ENCODE peak calls at places on chromosomes 4 and X, in ten cellular contexts. One of them, this sample, is unnamed.

GRCh38 chr4:148061795-148062194 is 329.9 kb downstream of the ARHGAP10 start:
- DNase-seq in stimulated activated CD8-positive, alpha-beta memory T cell treated with anti-CD3 and anti-CD28 coated beads, Interleukin-7, amount 100 ng/mL, for 48 hours: no peak
- DNase-seq in activated CD4-positive, alpha-beta memory T cell treated with anti-CD3 and anti-CD28 coated beads, Interleukin-2, amount 10 ng/mL, durations not matched to agents 7 days and 5 days: no peak
- DNase-seq in posterior cingulate gyrus: no peak
- DNase-seq in adrenal gland: no peak
- DNase-seq in cortex of kidney: no peak
- DNase-seq in head of caudate nucleus: no peak
- DNase-seq in immature natural killer cell: no peak
- DNase-seq in HT1080: no peak
- DNase-seq in NCI-H2029: peak
- DNase-seq in this sample: no peak

GRCh38 chr4:54773022-54773421 is 115.3 kb downstream of the KIT start:
- DNase-seq in stimulated activated CD8-positive, alpha-beta memory T cell treated with anti-CD3 and anti-CD28 coated beads, Interleukin-7, amount 100 ng/mL, for 48 hours: no peak
- DNase-seq in activated CD4-positive, alpha-beta memory T cell treated with anti-CD3 and anti-CD28 coated beads, Interleukin-2, amount 10 ng/mL, durations not matched to agents 7 days and 5 days: no peak
- DNase-seq in posterior cingulate gyrus: no peak
- DNase-seq in adrenal gland: no peak
- DNase-seq in cortex of kidney: no peak
- DNase-seq in head of caudate nucleus: no peak
- DNase-seq in immature natural killer cell: no peak
- DNase-seq in HT1080: no peak
- DNase-seq in NCI-H2029: no peak
- DNase-seq in this sample: no peak

GRCh38 chrX:154719132-154719675 is 31.7 kb downstream of the GAB3 start:
- DNase-seq in stimulated activated CD8-positive, alpha-beta memory T cell treated with anti-CD3 and anti-CD28 coated beads, Interleukin-7, amount 100 ng/mL, for 48 hours: no peak
- DNase-seq in activated CD4-positive, alpha-beta memory T cell treated with anti-CD3 and anti-CD28 coated beads, Interleukin-2, amount 10 ng/mL, durations not matched to agents 7 days and 5 days: peak
- DNase-seq in posterior cingulate gyrus: no peak
- DNase-seq in adrenal gland: no peak
- DNase-seq in cortex of kidney: no peak
- DNase-seq in head of caudate nucleus: no peak
- DNase-seq in immature natural killer cell: no peak
- DNase-seq in HT1080: peak
- DNase-seq in NCI-H2029: no peak
- DNase-seq in this sample: peak

GRCh38 chr4:55543858-55544257 is 2.9 kb downstream of the CLOCK start:
- DNase-seq in stimulated activated CD8-positive, alpha-beta memory T cell treated with anti-CD3 and anti-CD28 coated beads, Interleukin-7, amount 100 ng/mL, for 48 hours: no peak
- DNase-seq in activated CD4-positive, alpha-beta memory T cell treated with anti-CD3 and anti-CD28 coated beads, Interleukin-2, amount 10 ng/mL, durations not matched to agents 7 days and 5 days: no peak
- DNase-seq in posterior cingulate gyrus: no peak
- DNase-seq in adrenal gland: no peak
- DNase-seq in cortex of kidney: no peak
- DNase-seq in head of caudate nucleus: no peak
- DNase-seq in immature natural killer cell: no peak
- DNase-seq in HT1080: peak
- DNase-seq in NCI-H2029: no peak
- DNase-seq in this sample: no peak

GRCh38 chr4:140152760-140153418 is 1.1 kb downstream of the MAML3 start:
- DNase-seq in stimulated activated CD8-positive, alpha-beta memory T cell treated with anti-CD3 and anti-CD28 coated beads, Interleukin-7, amount 100 ng/mL, for 48 hours: no peak
- DNase-seq in activated CD4-positive, alpha-beta memory T cell treated with anti-CD3 and anti-CD28 coated beads, Interleukin-2, amount 10 ng/mL, durations not matched to agents 7 days and 5 days: peak
- DNase-seq in posterior cingulate gyrus: peak
- DNase-seq in adrenal gland: peak
- DNase-seq in cortex of kidney: no peak
- DNase-seq in head of caudate nucleus: peak
- DNase-seq in immature natural killer cell: peak
- DNase-seq in HT1080: peak
- DNase-seq in NCI-H2029: peak
- DNase-seq in this sample: peak

GRCh38 chrX:46180258-46180687 is 364.9 kb downstream of the ZNF674 start:
- DNase-seq in stimulated activated CD8-positive, alpha-beta memory T cell treated with anti-CD3 and anti-CD28 coated beads, Interleukin-7, amount 100 ng/mL, for 48 hours: no peak
- DNase-seq in activated CD4-positive, alpha-beta memory T cell treated with anti-CD3 and anti-CD28 coated beads, Interleukin-2, amount 10 ng/mL, durations not matched to agents 7 days and 5 days: peak
- DNase-seq in posterior cingulate gyrus: no peak
- DNase-seq in adrenal gland: no peak
- DNase-seq in cortex of kidney: no peak
- DNase-seq in head of caudate nucleus: no peak
- DNase-seq in immature natural killer cell: no peak
- DNase-seq in HT1080: peak
- DNase-seq in NCI-H2029: no peak
- DNase-seq in this sample: no peak

GRCh38 chrX:136210806-136211205 is 40.4 kb downstream of the MAP7D3 start:
- DNase-seq in stimulated activated CD8-positive, alpha-beta memory T cell treated with anti-CD3 and anti-CD28 coated beads, Interleukin-7, amount 100 ng/mL, for 48 hours: no peak
- DNase-seq in activated CD4-positive, alpha-beta memory T cell treated with anti-CD3 and anti-CD28 coated beads, Interleukin-2, amount 10 ng/mL, durations not matched to agents 7 days and 5 days: no peak
- DNase-seq in posterior cingulate gyrus: no peak
- DNase-seq in adrenal gland: no peak
- DNase-seq in cortex of kidney: no peak
- DNase-seq in head of caudate nucleus: no peak
- DNase-seq in immature natural killer cell: no peak
- DNase-seq in HT1080: no peak
- DNase-seq in NCI-H2029: no peak
- DNase-seq in this sample: no peak

GRCh38 chr4:150145090-150145949 is 67.1 kb downstream of the DCLK2 start:
- DNase-seq in stimulated activated CD8-positive, alpha-beta memory T cell treated with anti-CD3 and anti-CD28 coated beads, Interleukin-7, amount 100 ng/mL, for 48 hours: no peak
- DNase-seq in activated CD4-positive, alpha-beta memory T cell treated with anti-CD3 and anti-CD28 coated beads, Interleukin-2, amount 10 ng/mL, durations not matched to agents 7 days and 5 days: no peak
- DNase-seq in posterior cingulate gyrus: no peak
- DNase-seq in adrenal gland: no peak
- DNase-seq in cortex of kidney: no peak
- DNase-seq in head of caudate nucleus: no peak
- DNase-seq in immature natural killer cell: no peak
- DNase-seq in HT1080: no peak
- DNase-seq in NCI-H2029: no peak
- DNase-seq in this sample: no peak

GRCh38 chr4:181157647-181158046 is 1085.6 kb upstream of the TENM3 start:
- DNase-seq in stimulated activated CD8-positive, alpha-beta memory T cell treated with anti-CD3 and anti-CD28 coated beads, Interleukin-7, amount 100 ng/mL, for 48 hours: no peak
- DNase-seq in activated CD4-positive, alpha-beta memory T cell treated with anti-CD3 and anti-CD28 coated beads, Interleukin-2, amount 10 ng/mL, durations not matched to agents 7 days and 5 days: no peak
- DNase-seq in posterior cingulate gyrus: no peak
- DNase-seq in adrenal gland: no peak
- DNase-seq in cortex of kidney: no peak
- DNase-seq in head of caudate nucleus: no peak
- DNase-seq in immature natural killer cell: no peak
- DNase-seq in HT1080: peak
- DNase-seq in NCI-H2029: no peak
- DNase-seq in this sample: no peak

GRCh38 chr4:185411833-185412232 is 13.9 kb downstream of the UFSP2 start:
- DNase-seq in stimulated activated CD8-positive, alpha-beta memory T cell treated with anti-CD3 and anti-CD28 coated beads, Interleukin-7, amount 100 ng/mL, for 48 hours: no peak
- DNase-seq in activated CD4-positive, alpha-beta memory T cell treated with anti-CD3 and anti-CD28 coated beads, Interleukin-2, amount 10 ng/mL, durations not matched to agents 7 days and 5 days: no peak
- DNase-seq in posterior cingulate gyrus: no peak
- DNase-seq in adrenal gland: no peak
- DNase-seq in cortex of kidney: no peak
- DNase-seq in head of caudate nucleus: no peak
- DNase-seq in immature natural killer cell: no peak
- DNase-seq in HT1080: no peak
- DNase-seq in NCI-H2029: no peak
- DNase-seq in this sample: no peak

GRCh38 chrX:46912673-46913491 is 661 bp downstream of the JADE3 start:
- DNase-seq in stimulated activated CD8-positive, alpha-beta memory T cell treated with anti-CD3 and anti-CD28 coated beads, Interleukin-7, amount 100 ng/mL, for 48 hours: no peak
- DNase-seq in activated CD4-positive, alpha-beta memory T cell treated with anti-CD3 and anti-CD28 coated beads, Interleukin-2, amount 10 ng/mL, durations not matched to agents 7 days and 5 days: peak
- DNase-seq in posterior cingulate gyrus: no peak
- DNase-seq in adrenal gland: no peak
- DNase-seq in cortex of kidney: no peak
- DNase-seq in head of caudate nucleus: peak
- DNase-seq in immature natural killer cell: peak
- DNase-seq in HT1080: peak
- DNase-seq in NCI-H2029: no peak
- DNase-seq in this sample: peak

This sample was measured in activated naive CD4-positive, alpha-beta T cell treated with anti-CD3 and anti-CD28 coated beads, Interleukin-2, amount 10 ng/mL, durations not matched to agents 7 days and 5 days.